ENCODE peak calls at places on chromosomes 13 and 19, in ten cellular contexts. K, R, U, Q, N, G, O, Y, P and B are unnamed samples.

GRCh38 chr13:36919206-36919832 is 719 bp downstream of the SMAD9 start:
- DNase-seq in K (peak), R (peak), U (peak), Q (peak), N (peak), G (peak), O (no peak), Y (peak), P (no peak), B (peak)

GRCh38 chr19:44846455-44847143 is 502 bp downstream of the NECTIN2 start:
- DNase-seq in K (peak), R (no peak), U (no peak), Q (peak), N (peak), G (peak), O (no peak), Y (no peak), P (no peak), B (peak)

GRCh38 chr13:60617863-60618733 is 221.1 kb downstream of the TDRD3 start:
- DNase-seq in K (peak), R (no peak), U (no peak), Q (peak), N (peak), G (peak), O (no peak), Y (no peak), P (no peak), B (no peak)

GRCh38 chr19:2171349-2172145 is 7.8 kb downstream of the DOT1L start:
- DNase-seq in K (peak), R (no peak), U (no peak), Q (peak), N (peak), G (no peak), O (no peak), Y (no peak), P (no peak), B (no peak)

GRCh38 chr13:83286737-83287136 is 595.5 kb downstream of the SLITRK1 start:
- DNase-seq in K (no peak), R (no peak), U (no peak), Q (peak), N (peak), G (no peak), O (no peak), Y (no peak), P (no peak), B (no peak)

GRCh38 chr19:15324791-15325519 is 7.4 kb downstream of the BRD4 start:
- DNase-seq in K (no peak), R (no peak), U (no peak), Q (no peak), N (no peak), G (no peak), O (no peak), Y (peak), P (no peak), B (no peak)

GRCh38 chr19:9865732-9866627 is 30.9 kb downstream of the PIN1 start:
- DNase-seq in K (no peak), R (no peak), U (no peak), Q (no peak), N (no peak), G (no peak), O (no peak), Y (no peak), P (no peak), B (no peak)

GRCh38 chr13:55615080-55615479 is 1525.6 kb upstream of the PRR20A start:
- DNase-seq in K (no peak), R (no peak), U (no peak), Q (no peak), N (no peak), G (no peak), O (no peak), Y (no peak), P (no peak), B (no peak)

GRCh38 chr19:33298146-33298911 is 4.0 kb downstream of the CEBPA start:
- DNase-seq in K (no peak), R (no peak), U (no peak), Q (no peak), N (no peak), G (no peak), O (no peak), Y (peak), P (peak), B (no peak)

GRCh38 chr19:13633109-13633508 is 126.8 kb upstream of the CACNA1A start:
- DNase-seq in K (peak), R (no peak), U (no peak), Q (peak), N (peak), G (peak), O (no peak), Y (no peak), P (no peak), B (peak)

GRCh38 chr19:1406496-1406817 is 929 bp upstream of the DAZAP1 start:
- DNase-seq in K (no peak), R (peak), U (no peak), Q (no peak), N (no peak), G (no peak), O (no peak), Y (no peak), P (no peak), B (no peak)

GRCh38 chr13:51283361-51283760 is 56.1 kb upstream of the SERPINE3 start:
- DNase-seq in K (peak), R (no peak), U (no peak), Q (no peak), N (peak), G (no peak), O (no peak), Y (no peak), P (no peak), B (no peak)

GRCh38 chr13:107767119-107767518 is 448.2 kb downstream of the LIG4 start:
- DNase-seq in K (no peak), R (no peak), U (no peak), Q (no peak), N (no peak), G (no peak), O (no peak), Y (no peak), P (no peak), B (no peak)

GRCh38 chr19:35755550-35756371 is 1.1 kb downstream of the HSPB6 start:
- DNase-seq in K (no peak), R (peak), U (no peak), Q (peak), N (peak), G (no peak), O (peak), Y (peak), P (peak), B (peak)

GRCh38 chr19:47186337-47187022 is 44.5 kb downstream of the BBC3 start:
- DNase-seq in K (peak), R (no peak), U (no peak), Q (no peak), N (no peak), G (no peak), O (no peak), Y (no peak), P (no peak), B (no peak)

GRCh38 chr19:36573948-36574726 is 1.0 kb upstream of the ZNF529 start:
- DNase-seq in K (peak), R (no peak), U (no peak), Q (peak), N (peak), G (peak), O (no peak), Y (no peak), P (no peak), B (no peak)

GRCh38 chr13:40992678-40993077 is 26.4 kb downstream of the ELF1 start:
- DNase-seq in K (no peak), R (no peak), U (no peak), Q (peak), N (peak), G (no peak), O (no peak), Y (no peak), P (no peak), B (no peak)
- TF ChIP-seq CTCF in K (no peak), R (no peak), U (no peak), Q (peak), N (no peak), G (no peak), O (no peak), Y (no peak), P (no peak), B (no peak)

GRCh38 chr13:22196777-22197176 is 525.9 kb downstream of the FGF9 start:
- DNase-seq in K (no peak), R (no peak), U (no peak), Q (no peak), N (no peak), G (no peak), O (no peak), Y (no peak), P (no peak), B (no peak)
- TF ChIP-seq CTCF in K (no peak), R (no peak), U (no peak), Q (no peak), N (no peak), G (no peak), O (no peak), Y (no peak), P (no peak), B (no peak)

GRCh38 chr19:11984986-11985385 is 20.1 kb downstream of the ZNF763 start:
- DNase-seq in K (no peak), R (no peak), U (no peak), Q (no peak), N (no peak), G (no peak), O (no peak), Y (no peak), P (no peak), B (no peak)
- TF ChIP-seq CTCF in K (no peak), R (no peak), U (no peak), Q (peak), N (peak), G (no peak), O (no peak), Y (no peak), P (no peak), B (no peak)

DNA sequence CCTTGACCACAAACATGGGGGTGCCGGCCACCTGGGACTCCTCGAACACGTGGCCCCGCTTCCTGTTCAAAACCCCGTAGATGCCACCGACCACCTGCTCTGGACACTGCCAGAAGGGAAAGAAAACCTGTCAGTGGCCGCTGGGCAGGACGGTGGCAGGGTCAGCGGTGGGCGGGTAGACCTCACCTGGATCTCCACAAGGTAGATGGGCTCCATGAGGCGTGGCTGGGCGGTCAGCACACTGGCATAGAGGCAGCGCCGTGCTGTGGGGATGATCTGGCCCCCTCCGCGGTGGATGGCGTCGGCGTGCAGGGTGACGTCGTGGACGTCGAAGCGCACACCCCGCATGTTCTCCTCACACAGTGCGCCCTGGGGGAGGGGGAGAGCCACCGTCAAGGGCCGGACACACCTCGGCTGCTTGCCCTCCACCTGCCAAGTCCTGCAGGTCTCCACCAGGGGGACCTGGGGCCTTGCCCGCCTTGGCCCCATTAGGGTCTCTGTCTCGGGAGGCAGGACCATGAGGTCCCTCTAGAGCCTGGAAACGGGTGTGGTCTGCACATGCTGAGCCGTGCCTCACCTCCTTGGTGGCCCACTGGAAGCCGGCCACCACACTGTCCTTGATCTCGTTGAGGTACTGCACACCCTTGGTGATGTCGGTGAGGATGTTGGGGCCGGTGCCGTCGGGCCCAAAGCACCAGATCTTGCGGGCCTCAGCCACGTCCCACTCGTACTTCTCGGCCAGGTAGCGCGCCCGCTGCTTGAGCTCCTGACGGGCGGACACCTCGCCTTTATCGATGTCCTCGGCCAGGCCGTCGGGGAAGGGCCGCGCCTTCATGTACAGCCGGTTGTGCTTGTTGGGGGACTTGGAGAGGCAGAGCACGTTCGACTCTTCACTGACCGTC is 6.6 kb upstream of the DAPK3 start:
- DNase-seq in K (no peak), R (no peak), U (no peak), Q (no peak), N (no peak), G (no peak), O (no peak), Y (no peak), P (no peak), B (peak)
- TF ChIP-seq CTCF in K (no peak), R (no peak), U (peak), Q (peak), N (peak), G (no peak), O (no peak), Y (peak), P (no peak), B (no peak)

DNA sequence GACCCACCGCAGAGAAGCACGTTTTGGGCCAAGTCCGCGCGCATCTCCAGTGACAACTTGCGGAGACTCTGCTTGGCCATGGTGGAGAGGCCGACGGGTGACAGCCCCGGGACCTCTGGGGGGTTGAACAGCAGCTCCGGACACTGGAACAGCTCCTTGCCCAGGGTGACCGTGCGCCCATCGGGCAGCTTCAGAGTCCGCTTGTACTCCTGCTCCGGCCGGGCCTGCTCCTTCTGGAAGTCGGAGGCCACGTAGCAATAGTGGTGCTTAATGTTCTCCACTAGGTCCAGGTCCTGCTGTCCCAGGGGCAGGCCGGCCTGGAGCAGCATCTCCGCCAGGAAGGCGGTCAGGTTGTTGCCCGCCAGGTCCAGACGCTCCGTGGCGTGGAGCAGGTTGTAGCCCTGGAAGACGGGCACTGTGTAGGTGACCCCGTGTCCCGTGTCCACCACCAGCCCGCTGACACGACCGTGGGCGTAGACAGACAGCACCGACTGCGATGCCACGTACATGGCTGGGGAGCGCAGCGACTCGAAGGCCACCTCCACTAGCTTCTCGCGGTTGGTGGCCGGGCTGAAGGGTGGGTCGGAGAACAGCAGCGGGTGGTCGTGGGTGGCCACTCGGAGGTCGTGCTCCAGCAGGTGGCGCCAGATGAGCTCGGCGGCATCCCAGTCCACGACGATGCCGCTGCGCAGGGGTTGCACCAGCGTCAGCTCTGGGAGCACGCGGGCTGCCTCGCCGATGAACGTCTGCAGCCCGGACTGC is 743 bp downstream of the ACTL9 start:
- DNase-seq in K (no peak), R (no peak), U (no peak), Q (no peak), N (no peak), G (no peak), O (no peak), Y (peak), P (no peak), B (peak)
- TF ChIP-seq CTCF in K (no peak), R (no peak), U (no peak), Q (peak), N (no peak), G (no peak), O (no peak), Y (no peak), P (no peak), B (no peak)

GRCh38 chr19:49216076-49216475 is 58.5 kb downstream of the TRPM4 start:
- DNase-seq in K (peak), R (no peak), U (no peak), Q (peak), N (peak), G (peak), O (no peak), Y (no peak), P (no peak), B (no peak)

GRCh38 chr19:49210901-49211451 is 53.4 kb downstream of the TRPM4 start:
- DNase-seq in K (no peak), R (no peak), U (no peak), Q (no peak), N (no peak), G (no peak), O (no peak), Y (no peak), P (no peak), B (peak)

GRCh38 chr19:49212302-49212701 is 54.7 kb downstream of the TRPM4 start:
- DNase-seq in K (no peak), R (no peak), U (no peak), Q (peak), N (peak), G (no peak), O (no peak), Y (no peak), P (no peak), B (no peak)

GRCh38 chr19:49214701-49215100 is 57.1 kb downstream of the TRPM4 start:
- DNase-seq in K (no peak), R (no peak), U (no peak), Q (no peak), N (no peak), G (no peak), O (no peak), Y (no peak), P (no peak), B (no peak)

DNA sequence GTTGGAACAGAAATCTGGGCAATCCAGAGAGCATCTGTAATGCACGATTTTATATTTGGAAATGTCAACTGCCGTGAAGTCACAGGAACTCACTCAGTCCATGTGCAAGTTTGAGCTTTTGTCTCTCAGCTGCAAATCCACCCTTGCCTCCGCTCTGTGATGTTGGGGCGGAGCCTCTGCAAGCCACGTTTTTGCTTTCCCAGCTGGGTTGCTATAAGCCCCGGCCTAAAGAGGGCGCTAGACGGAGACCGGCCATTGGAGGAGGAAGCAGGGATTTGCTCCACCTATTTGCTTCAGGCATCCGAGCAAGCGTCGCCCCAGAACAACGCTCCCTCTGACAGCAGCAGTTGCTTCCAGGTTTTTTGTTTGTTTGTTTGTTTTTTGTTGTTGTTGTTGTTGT is 56.2 kb downstream of the TRPM4 start:
- DNase-seq in K (no peak), R (no peak), U (no peak), Q (no peak), N (no peak), G (no peak), O (no peak), Y (no peak), P (no peak), B (no peak)
- TF ChIP-seq CTCF in K (no peak), R (no peak), U (no peak), Q (peak), N (peak), G (no peak), O (no peak), Y (no peak), P (no peak), B (no peak)

GRCh38 chr19:49073514-49074378 is 1.2 kb upstream of the KCNA7 start:
- DNase-seq in K (no peak), R (no peak), U (no peak), Q (no peak), N (peak), G (no peak), O (peak), Y (no peak), P (no peak), B (no peak)
- TF ChIP-seq CTCF in K (peak), R (no peak), U (no peak), Q (peak), N (peak), G (peak), O (peak), Y (no peak), P (no peak), B (no peak)

GRCh38 chr19:5541456-5541855 is 26.3 kb downstream of the TINCR start:
- DNase-seq in K (no peak), R (no peak), U (no peak), Q (no peak), N (no peak), G (no peak), O (no peak), Y (no peak), P (no peak), B (no peak)

GRCh38 chr19:5545051-5545450 is 22.7 kb downstream of the TINCR start:
- DNase-seq in K (no peak), R (no peak), U (no peak), Q (no peak), N (no peak), G (no peak), O (no peak), Y (no peak), P (no peak), B (no peak)

GRCh38 chr19:5540208-5540607 is 27.5 kb downstream of the TINCR start:
- DNase-seq in K (no peak), R (no peak), U (no peak), Q (no peak), N (no peak), G (no peak), O (no peak), Y (no peak), P (no peak), B (no peak)

GRCh38 chr19:5539431-5539833 is 28.3 kb downstream of the TINCR start:
- DNase-seq in K (peak), R (no peak), U (no peak), Q (no peak), N (no peak), G (no peak), O (no peak), Y (no peak), P (no peak), B (peak)

GRCh38 chr19:5542665-5543064 is 25.1 kb downstream of the TINCR start:
- DNase-seq in K (no peak), R (no peak), U (no peak), Q (peak), N (no peak), G (no peak), O (no peak), Y (no peak), P (no peak), B (no peak)
- TF ChIP-seq CTCF in K (no peak), R (no peak), U (no peak), Q (peak), N (no peak), G (no peak), O (no peak), Y (no peak), P (no peak), B (no peak)

GRCh38 chr13:24922390-24923304 is 158.7 kb downstream of the RNF17 start:
- DNase-seq in K (peak), R (peak), U (peak), Q (peak), N (peak), G (peak), O (peak), Y (peak), P (peak), B (peak)
- TF ChIP-seq CTCF in K (no peak), R (no peak), U (peak), Q (no peak), N (no peak), G (no peak), O (no peak), Y (peak), P (no peak), B (no peak)

DNA sequence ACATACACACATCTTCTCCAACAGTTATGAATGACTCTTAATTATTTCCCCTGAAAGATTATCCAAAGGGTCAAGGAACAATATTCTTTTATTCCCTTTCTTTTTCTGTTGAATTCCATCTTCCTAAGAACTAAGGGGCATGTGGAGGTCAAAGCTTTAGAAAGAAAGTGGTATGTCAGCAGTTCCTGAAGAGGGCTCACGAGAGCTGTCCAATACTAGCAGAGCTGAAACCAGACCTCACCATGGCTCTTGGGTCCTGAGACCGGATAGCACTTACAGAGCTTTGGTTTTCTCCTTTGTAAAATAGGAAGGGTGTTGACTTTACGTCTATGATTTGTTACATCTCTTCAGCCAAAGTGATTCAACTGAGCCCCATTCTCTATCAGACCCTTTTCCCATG is 109.8 kb upstream of the FREM2 start:
- DNase-seq in K (peak), R (no peak), U (no peak), Q (peak), N (no peak), G (no peak), O (no peak), Y (no peak), P (no peak), B (no peak)
- TF ChIP-seq CTCF in K (no peak), R (no peak), U (no peak), Q (no peak), N (no peak), G (no peak), O (no peak), Y (no peak), P (no peak), B (no peak)